ENCODE peak calls at places on chromosome 18, in six cellular contexts. C is fibroblast of the aortic adventitia; T is T-helper 1 cell; G is stimulated activated naive CD4-positive, alpha-beta T cell; U is AG09319; R is midbrain. O is an unnamed sample.

GRCh38 chr18:60686142-60686541 is 313.6 kb upstream of the MC4R start:
- DNase-seq in T (no peak), C (no peak), R (no peak), U (no peak), G (no peak), O (no peak)

GRCh38 chr18:49910986-49911385 is 97.7 kb upstream of the ACAA2 start:
- DNase-seq in T (no peak), G (no peak), U (no peak), C (no peak), R (no peak), O (no peak)

GRCh38 chr18:21484851-21485636 is 115.5 kb downstream of the ESCO1 start:
- DNase-seq in U (no peak), G (no peak), R (no peak), C (peak), T (no peak), O (no peak)

GRCh38 chr18:67463829-67464228 is 52.7 kb downstream of the DSEL start:
- DNase-seq in R (peak), U (no peak), C (no peak), T (no peak), G (no peak), O (no peak)

GRCh38 chr18:7898181-7898580 is 331.1 kb downstream of the PTPRM start:
- DNase-seq in G (no peak), T (no peak), U (no peak), R (no peak), C (no peak), O (no peak)

GRCh38 chr18:37534627-37535026 is 31.0 kb downstream of the CELF4 start:
- DNase-seq in R (no peak), U (no peak), G (no peak), T (no peak), C (no peak), O (no peak)

GRCh38 chr18:47780011-47780725 is 150.3 kb downstream of the SMAD2 start:
- DNase-seq in C (no peak), U (no peak), R (no peak), G (no peak), T (no peak), O (no peak)

GRCh38 chr18:43481069-43481468 is 203.8 kb upstream of the SYT4 start:
- DNase-seq in R (no peak), T (no peak), G (no peak), C (no peak), U (no peak), O (no peak)

O was measured in upper lobe of right lung.